ENCODE peak calls at places on chromosomes 13 and 19, in ten cellular contexts. Y, O, G, U, R, L, P, F, Q and E are unnamed samples.

GRCh38 chr19:41351339-41352245 is 2.1 kb downstream of the TGFB1 start:
- DNase-seq in R (peak; percentile 89), Q (no peak), P (peak; percentile 87), G (no peak), Y (peak; percentile 61), L (peak; percentile 75), U (no peak), F (no peak), O (peak; percentile 63), E (no peak)

GRCh38 chr13:25111557-25111956 is 15.6 kb downstream of the PABPC3 start:
- DNase-seq in P (no peak), G (no peak), F (no peak), U (no peak), Y (no peak), O (no peak), L (no peak), Q (no peak), R (no peak), E (no peak)

GRCh38 chr19:46902402-46902766 is 41.6 kb downstream of the ARHGAP35 start:
- DNase-seq in U (no peak), Q (no peak), P (no peak), L (no peak), G (peak; percentile 22), O (no peak), Y (no peak), F (no peak), R (no peak), E (no peak)

GRCh38 chr19:33819496-33819874 is 22.8 kb downstream of the KCTD15 start:
- DNase-seq in Y (peak; percentile 69), F (no peak), Q (no peak), G (no peak), P (no peak), L (no peak), O (no peak), R (no peak), U (no peak), E (no peak)

GRCh38 chr19:53112286-53112685 is 9.1 kb upstream of the ZNF160 start:
- DNase-seq in Q (no peak), Y (no peak), R (no peak), U (no peak), P (no peak), L (no peak), O (no peak), G (no peak), F (no peak), E (no peak)

GRCh38 chr13:56561327-56561726 is 579.4 kb upstream of the PRR20A start:
- DNase-seq in O (no peak), U (no peak), F (peak; percentile 51), P (no peak), R (no peak), Y (peak; percentile 20), G (no peak), Q (no peak), L (no peak), E (no peak)

GRCh38 chr19:12937243-12938053 is 961 bp upstream of the CALR start:
- DNase-seq in F (peak; percentile 70), O (no peak), G (no peak), Y (peak; percentile 69), R (no peak), Q (no peak), L (peak; percentile 57), P (peak; percentile 95), U (no peak), E (no peak)

GRCh38 chr19:36246006-36246391 is 31.1 kb downstream of the ZNF146 start:
- DNase-seq in O (peak; percentile 22), Y (no peak), G (no peak), Q (no peak), L (no peak), F (no peak), R (no peak), P (no peak), U (no peak), E (no peak)

GRCh38 chr19:5953034-5953589 is 24.8 kb downstream of the RANBP3 start:
- DNase-seq in G (no peak), O (no peak), R (no peak), F (peak; percentile 33), P (no peak), L (no peak), Y (no peak), Q (no peak), U (no peak), E (no peak)

GRCh38 chr13:29140277-29140676 is 320.1 kb downstream of the MTUS2 start:
- DNase-seq in O (peak; percentile 36), F (no peak), P (no peak), G (no peak), U (peak; percentile 47), Y (no peak), L (no peak), Q (no peak), R (no peak), E (no peak)

GRCh38 chr13:47250141-47250540 is 353.3 kb upstream of the HTR2A start:
- DNase-seq in G (no peak), L (peak; percentile 26), O (peak; percentile 85), R (no peak), Y (no peak), P (no peak), Q (no peak), F (no peak), U (peak; percentile 6), E (peak; percentile 65)

GRCh38 chr19:11279505-11280236 is 16.3 kb upstream of the TSPAN16 start:
- DNase-seq in Q (no peak), U (no peak), R (peak; percentile 70), P (peak; percentile 60), G (no peak), L (no peak), F (no peak), O (no peak), Y (no peak), E (no peak)

DNA sequence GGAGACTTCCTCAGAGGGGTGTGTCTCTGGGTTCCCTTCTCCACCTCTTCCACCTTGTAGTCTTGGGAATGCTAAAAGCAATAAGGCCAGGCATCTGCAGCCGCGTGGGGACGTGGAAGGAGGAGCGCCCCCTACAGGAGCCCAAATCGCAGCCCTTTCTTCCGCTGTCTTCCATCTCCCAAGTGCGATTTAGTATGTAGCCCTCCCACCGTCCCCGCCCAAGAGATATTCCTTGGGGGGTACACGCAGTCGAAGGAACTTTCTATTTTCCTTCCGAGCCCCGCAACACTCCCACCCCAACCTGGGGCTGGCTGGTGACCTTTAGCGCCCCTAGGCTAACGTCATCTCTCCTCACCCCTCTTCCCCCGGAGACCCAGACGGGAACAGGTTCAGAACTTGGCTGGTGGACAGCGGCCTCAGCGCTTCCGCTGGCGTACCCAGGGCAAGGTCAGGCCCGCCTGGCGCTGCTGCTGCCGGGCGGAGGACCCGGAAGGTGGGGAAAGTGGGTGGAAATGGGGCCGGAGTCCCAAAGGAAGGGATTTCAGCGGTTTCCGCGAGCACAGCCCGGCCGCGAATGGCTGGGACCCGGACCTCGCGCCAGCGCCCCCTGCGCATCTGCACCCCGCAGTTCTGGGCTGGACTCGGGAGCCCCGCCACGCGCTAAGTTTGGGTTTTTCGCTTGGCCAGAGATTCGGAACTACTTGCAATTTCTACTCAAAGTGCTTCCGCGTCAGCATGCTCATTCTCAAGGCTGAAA is 2.1 kb upstream of the PCDH8 start:
- DNase-seq in G (peak; percentile 78), Y (peak; percentile 93), P (peak; percentile 38), Q (no peak), F (peak; percentile 75), R (peak; percentile 85), L (peak; percentile 53), O (peak; percentile 79), U (peak; percentile 13), E (no peak)
- TF ChIP-seq CTCF in G (no peak), Y (peak; percentile 80), P (no peak), Q (no peak), F (peak; percentile 81), R (peak; percentile 15), L (no peak), O (no peak), U (no peak), E (peak; percentile 19)

GRCh38 chr13:73849292-73849691 is 284.9 kb downstream of the KLF12 start:
- DNase-seq in Y (peak; percentile 64), U (no peak), G (no peak), Q (no peak), F (peak; percentile 79), O (peak; percentile 60), P (no peak), L (no peak), R (no peak), E (no peak)
- TF ChIP-seq CTCF in Y (peak; percentile 58), U (peak; percentile 23), G (no peak), Q (peak; percentile 64), F (peak; percentile 68), O (peak; percentile 53), P (no peak), L (no peak), R (peak; percentile 34), E (peak; percentile 58)

DNA sequence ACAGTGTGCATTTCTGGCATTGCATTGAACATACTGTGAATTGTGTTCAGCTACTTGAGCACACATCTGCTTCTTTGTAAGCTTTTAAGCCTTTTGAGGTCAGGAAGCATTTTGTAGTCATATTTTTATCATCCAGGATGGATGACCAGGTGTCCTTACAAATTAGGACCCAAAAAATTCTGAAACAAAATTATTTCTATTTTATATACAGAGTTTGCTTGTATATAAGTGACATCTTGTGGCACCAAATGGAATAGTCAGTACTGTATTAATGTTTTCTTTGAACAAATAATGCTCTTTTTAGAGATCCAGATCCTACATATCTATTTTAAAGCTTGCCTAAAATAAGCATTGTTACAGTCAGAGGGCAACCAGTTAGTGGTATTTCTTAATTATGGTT is 9.5 kb upstream of the SUPT20H start:
- DNase-seq in Y (no peak), F (peak; percentile 50), U (no peak), O (peak; percentile 34), G (no peak), Q (no peak), P (no peak), R (peak; percentile 15), L (no peak), E (no peak)
- TF ChIP-seq CTCF in Y (peak; percentile 31), F (peak; percentile 70), U (no peak), O (peak; percentile 39), G (no peak), Q (peak; percentile 37), P (no peak), R (peak; percentile 27), L (no peak), E (peak; percentile 13)

GRCh38 chr13:33798023-33798422 is 19.9 kb upstream of the RFC3 start:
- DNase-seq in G (no peak), O (no peak), F (no peak), Y (no peak), L (no peak), R (no peak), U (no peak), P (no peak), Q (no peak), E (no peak)

GRCh38 chr13:33797622-33798021 is 20.3 kb upstream of the RFC3 start:
- DNase-seq in U (no peak), P (no peak), L (no peak), Q (no peak), G (no peak), F (no peak), R (no peak), Y (no peak), O (peak; percentile 21), E (peak; percentile 3)

GRCh38 chr13:33796095-33796494 is 21.9 kb upstream of the RFC3 start:
- DNase-seq in F (no peak), O (no peak), Q (no peak), U (no peak), Y (no peak), G (no peak), R (no peak), P (no peak), L (no peak), E (no peak)

GRCh38 chr13:33800646-33801186 is 17.2 kb upstream of the RFC3 start:
- DNase-seq in O (no peak), G (no peak), Y (no peak), L (no peak), U (no peak), P (no peak), F (no peak), R (no peak), Q (no peak), E (no peak)

GRCh38 chr13:33799950-33800592 is 17.9 kb upstream of the RFC3 start:
- DNase-seq in Q (no peak), R (no peak), L (no peak), O (peak; percentile 73), P (no peak), Y (peak; percentile 33), U (no peak), G (no peak), F (peak; percentile 54), E (peak; percentile 13)
- TF ChIP-seq CTCF in Q (peak; percentile 53), R (peak; percentile 42), L (no peak), O (peak; percentile 62), P (no peak), Y (peak; percentile 62), U (no peak), G (no peak), F (peak; percentile 70), E (peak; percentile 55)